ENCODE peak calls at places on chromosomes 16 and 17, in four cellular contexts. I is activated CD4-positive, alpha-beta T cell treated with anti-CD3 and anti-CD28 coated beads, Interleukin-2, amount 10 ng/mL, durations not matched to agents 7 days and 5 days; D is D341Med; M is hippocampal formation. Y is an unnamed sample.

GRCh38 chr17:80101946-80102706 is 745 bp downstream of the GAA start:
- DNase-seq in I (no peak), D (peak), M (no peak), Y (no peak)

GRCh38 chr17:15393414-15393813 is 52.0 kb upstream of the TEKT3 start:
- DNase-seq in I (no peak), D (no peak), M (no peak), Y (no peak)

GRCh38 chr16:10523025-10523424 is 57.4 kb downstream of the EMP2 start:
- DNase-seq in M (no peak), D (no peak), I (no peak), Y (no peak)

GRCh38 chr16:84166796-84167695 is 19.8 kb downstream of the TAF1C start:
- DNase-seq in I (no peak), M (no peak), D (no peak), Y (no peak)

GRCh38 chr16:77376358-77376757 is 58.5 kb downstream of the ADAMTS18 start:
- DNase-seq in M (no peak), I (no peak), D (no peak), Y (no peak)

GRCh38 chr16:86277236-86277635 is 233.1 kb upstream of the FOXF1 start:
- DNase-seq in D (no peak), M (no peak), I (no peak), Y (no peak)

GRCh38 chr17:44159519-44160210 is 10.8 kb upstream of the ASB16 start:
- DNase-seq in M (no peak), D (no peak), I (no peak), Y (no peak)

GRCh38 chr16:87698676-87699179 is 67.1 kb downstream of the KLHDC4 start:
- DNase-seq in I (no peak), D (no peak), M (no peak), Y (no peak)

GRCh38 chr17:19470529-19471261 is 59.7 kb downstream of the RNF112 start:
- DNase-seq in I (no peak), M (no peak), D (no peak), Y (peak)

GRCh38 chr17:77675816-77676799 is 282.4 kb upstream of the TNRC6C start:
- DNase-seq in D (no peak), M (no peak), I (no peak), Y (peak)

GRCh38 chr17:74785981-74786360 is 9.8 kb upstream of the NAT9 start:
- DNase-seq in I (no peak), M (no peak), D (no peak), Y (peak)

GRCh38 chr17:2462481-2462880 is 49.2 kb downstream of the METTL16 start:
- DNase-seq in M (no peak), I (no peak), D (no peak), Y (no peak)

GRCh38 chr16:55294947-55295346 is 29.1 kb upstream of the IRX6 start:
- DNase-seq in M (no peak), I (no peak), D (no peak), Y (no peak)

GRCh38 chr17:18246880-18247612 is 11.5 kb downstream of the FLII start:
- DNase-seq in M (no peak), D (no peak), I (peak), Y (peak)

GRCh38 chr16:11533588-11533987 is 53.1 kb downstream of the LITAF start:
- DNase-seq in M (no peak), D (no peak), I (no peak), Y (no peak)

GRCh38 chr17:77214743-77215142 is 74.0 kb downstream of the SEC14L1 start:
- DNase-seq in M (peak), D (peak), I (peak), Y (peak)

GRCh38 chr16:66811043-66811442 is 9.7 kb upstream of the TERB1 start:
- DNase-seq in I (no peak), M (no peak), D (no peak), Y (no peak)

GRCh38 chr17:65514082-65514481 is 47.4 kb downstream of the AXIN2 start:
- DNase-seq in D (peak), M (no peak), I (no peak), Y (no peak)

GRCh38 chr17:53150101-53150698 is 672.5 kb upstream of the KIF2B start:
- DNase-seq in I (no peak), M (no peak), D (peak), Y (no peak)

GRCh38 chr16:67116388-67117311 is 6.9 kb downstream of the PHAF1 start:
- DNase-seq in D (no peak), I (no peak), M (peak), Y (no peak)

GRCh38 chr16:58121132-58121531 is 8.0 kb downstream of the CFAP20 start:
- DNase-seq in M (no peak), I (no peak), D (no peak), Y (no peak)

GRCh38 chr17:8018436-8018835 is 16.0 kb downstream of the GUCY2D start:
- DNase-seq in D (no peak), I (no peak), M (no peak), Y (no peak)

GRCh38 chr16:30557397-30557949 is 701 bp downstream of the ZNF764 start:
- DNase-seq in D (no peak), I (peak), M (no peak), Y (no peak)

GRCh38 chr17:77610980-77611641 is 347.4 kb upstream of the TNRC6C start:
- DNase-seq in D (peak), M (no peak), I (no peak), Y (peak)

GRCh38 chr16:15973460-15973859 is 24.0 kb downstream of the ABCC1 start:
- DNase-seq in I (no peak), D (no peak), M (no peak), Y (no peak)

GRCh38 chr17:58783380-58783779 is 27.7 kb downstream of the PPM1E start:
- DNase-seq in M (no peak), I (no peak), D (peak), Y (no peak)

GRCh38 chr17:6786618-6787017 is 10.6 kb downstream of the FBXO39 start:
- DNase-seq in M (no peak), I (no peak), D (no peak), Y (no peak)

GRCh38 chr16:75385507-75386152 is 47.7 kb downstream of the CFDP1 start:
- DNase-seq in D (peak), I (peak), M (peak), Y (no peak)

GRCh38 chr17:12790806-12791148 is 1.5 kb downstream of the ARHGAP44 start:
- DNase-seq in M (no peak), I (no peak), D (no peak), Y (peak)

GRCh38 chr16:78993342-78993741 is 607.2 kb downstream of the MAF start:
- DNase-seq in D (no peak), I (no peak), M (no peak), Y (no peak)

GRCh38 chr17:77208217-77208808 is 67.5 kb downstream of the SEC14L1 start:
- DNase-seq in I (no peak), M (peak), D (no peak), Y (peak)

GRCh38 chr17:12896386-12896785 is 107.1 kb downstream of the ARHGAP44 start:
- DNase-seq in M (no peak), D (no peak), I (no peak), Y (no peak)

GRCh38 chr16:89489040-89489721 is 1.2 kb downstream of the ANKRD11 start:
- DNase-seq in D (peak), I (peak), M (peak), Y (peak)

GRCh38 chr17:66964930-66965800 is 658 bp downstream of the CACNG4 start:
- DNase-seq in M (no peak), I (peak), D (peak), Y (no peak)

GRCh38 chr17:51044964-51045363 is 75.7 kb downstream of the SPAG9 start:
- DNase-seq in D (peak), M (peak), I (no peak), Y (no peak)

GRCh38 chr16:29007865-29008593 is 23.2 kb downstream of the LAT start:
- DNase-seq in D (no peak), M (no peak), I (peak), Y (no peak)

GRCh38 chr16:46996391-46996790 is 22.9 kb upstream of the DNAJA2 start:
- DNase-seq in M (no peak), D (no peak), I (no peak), Y (no peak)